ENCODE peak calls at places on chromosomes 1 and 21, in eight cellular contexts. N is H1, M is suprapubic skin, T is epithelial cell of esophagus, H is heart left ventricle, U is sigmoid colon, Z is brain microvascular endothelial cell, P is pancreas. A is an unnamed sample.

GRCh38 chr1:36924282-36924791 is 110.0 kb downstream of the GRIK3 start:
- DNase-seq in P (peak), Z (peak), N (peak), T (peak), U (peak), M (no peak), H (peak), A (no peak)

GRCh38 chr1:51551081-51551480 is 32.0 kb upstream of the EPS15 start:
- DNase-seq in P (no peak), H (no peak), T (no peak), M (no peak), U (no peak), N (no peak), Z (no peak), A (no peak)

GRCh38 chr1:206833741-206834140 is 31.7 kb upstream of the IL20 start:
- DNase-seq in U (no peak), N (peak), T (peak), M (no peak), Z (no peak), P (no peak), H (no peak), A (no peak)

GRCh38 chr1:191690931-191691330 is 467.3 kb upstream of the RGS18 start:
- DNase-seq in T (peak), M (no peak), Z (no peak), N (no peak), U (no peak), P (no peak), H (no peak), A (no peak)

GRCh38 chr1:206699626-206700025 is 14.9 kb downstream of the MAPKAPK2 start:
- DNase-seq in N (no peak), T (no peak), H (no peak), Z (no peak), P (no peak), U (peak), M (no peak), A (no peak)

GRCh38 chr1:246043556-246043955 is 463.5 kb downstream of the SMYD3 start:
- DNase-seq in H (no peak), U (no peak), T (peak), N (no peak), Z (no peak), M (no peak), P (no peak), A (no peak)

GRCh38 chr1:19468397-19468956 is 16.9 kb downstream of the CAPZB start:
- DNase-seq in P (no peak), H (peak), M (no peak), Z (no peak), U (no peak), T (peak), N (no peak), A (no peak)

GRCh38 chr1:151852733-151853132 is 779 bp downstream of the THEM5 start:
- DNase-seq in M (no peak), P (no peak), N (no peak), Z (no peak), T (no peak), U (no peak), H (no peak), A (no peak)

GRCh38 chr1:76289692-76290091 is 215.1 kb downstream of the ST6GALNAC3 start:
- DNase-seq in U (no peak), P (no peak), N (no peak), H (no peak), Z (no peak), T (no peak), M (no peak), A (no peak)

GRCh38 chr1:28582248-28582615 is 9.8 kb upstream of the RAB42 start:
- DNase-seq in M (no peak), Z (peak), T (peak), H (no peak), N (no peak), U (no peak), P (no peak), A (no peak)

GRCh38 chr1:3068400-3069361 is at the start of gene PRDM16:
- DNase-seq in Z (peak), P (peak), T (peak), U (peak), N (peak), H (peak), M (peak), A (no peak)

GRCh38 chr1:2962541-2962940 is 58.7 kb upstream of the ACTRT2 start:
- DNase-seq in N (no peak), M (peak), Z (no peak), P (peak), U (peak), T (no peak), H (no peak), A (no peak)

GRCh38 chr1:56626546-56626945 is 18.6 kb upstream of the PRKAA2 start:
- DNase-seq in N (no peak), H (no peak), Z (no peak), P (no peak), M (no peak), T (no peak), U (no peak), A (peak)

DNA sequence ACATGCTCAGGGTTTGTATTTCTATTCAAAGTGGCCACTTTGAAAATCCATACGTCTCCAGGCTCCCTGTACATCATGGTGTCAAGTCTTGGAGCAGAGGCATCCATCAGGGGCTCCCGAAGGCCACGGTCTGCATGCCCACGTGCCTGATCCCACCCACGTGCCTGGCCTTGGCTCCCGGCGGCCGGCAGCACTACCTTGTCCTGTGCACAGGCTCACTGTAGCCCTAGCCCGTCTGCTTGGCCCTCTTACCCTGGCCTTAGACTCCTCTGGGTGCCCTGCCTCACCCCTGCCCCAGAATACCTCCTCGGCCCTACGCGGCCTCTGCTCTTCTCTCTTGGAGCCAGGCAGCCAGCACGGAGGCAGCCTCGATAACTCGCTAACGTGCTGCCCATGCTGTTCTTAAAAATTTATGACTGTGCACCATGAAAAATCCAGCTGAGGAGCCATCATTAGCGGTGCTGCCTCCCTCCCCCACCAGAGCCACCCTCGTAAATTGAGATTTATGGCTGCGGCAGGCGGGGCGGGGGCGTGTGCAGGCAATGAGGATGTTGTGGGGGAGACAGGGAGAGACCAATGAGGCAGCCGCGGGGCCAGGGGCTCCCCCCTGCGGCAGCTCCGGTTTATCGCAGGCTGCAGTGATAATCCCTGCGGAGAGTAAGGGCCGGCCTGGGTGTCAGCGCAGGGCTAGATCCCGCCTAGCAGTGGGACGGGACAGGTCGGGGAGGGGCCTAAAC is 24.6 kb downstream of the DMAP1 start:
- DNase-seq in M (no peak), T (no peak), P (peak), U (peak), N (peak), Z (peak), H (no peak), A (no peak)
- TF ChIP-seq CTCF in M (no peak), T (peak), P (no peak), U (peak), N (peak), Z (peak), H (no peak), A (peak)

GRCh38 chr1:107942829-107943228 is 22.2 kb downstream of the VAV3 start:
- DNase-seq in Z (no peak), N (no peak), P (no peak), U (no peak), M (no peak), H (no peak), T (no peak), A (no peak)
- H3K4me3 ChIP-seq in Z (no peak), N (no peak), P (no peak), U (no peak), M (no peak), H (no peak), T (no peak), A (no peak)

GRCh38 chr21:23155281-23155680 is 2157.1 kb downstream of the NCAM2 start:
- DNase-seq in N (no peak), U (no peak), M (no peak), H (no peak), T (no peak), Z (no peak), P (no peak), A (no peak)

GRCh38 chr21:23162213-23162946 is 2164.2 kb downstream of the NCAM2 start:
- DNase-seq in Z (no peak), M (no peak), P (no peak), T (peak), N (no peak), H (no peak), U (no peak), A (no peak)

GRCh38 chr21:23160914-23161313 is 2162.7 kb downstream of the NCAM2 start:
- DNase-seq in U (no peak), N (no peak), H (no peak), Z (no peak), T (no peak), M (no peak), P (no peak), A (no peak)
- TF ChIP-seq CTCF in U (no peak), N (no peak), H (no peak), Z (no peak), T (no peak), M (no peak), P (no peak), A (no peak)

GRCh38 chr1:60866884-60867648 is 215.3 kb upstream of the NFIA start:
- DNase-seq in N (no peak), U (no peak), P (no peak), M (no peak), Z (no peak), T (peak), H (no peak), A (no peak)
- H3K4me3 ChIP-seq in N (no peak), U (no peak), P (no peak), M (no peak), Z (no peak), T (no peak), H (peak), A (no peak)

GRCh38 chr1:41380195-41380594 is 19.0 kb downstream of the FOXO6 start:
- DNase-seq in M (no peak), N (no peak), T (no peak), P (no peak), U (peak), Z (no peak), H (no peak), A (no peak)

GRCh38 chr1:41381691-41382530 is 20.7 kb downstream of the FOXO6 start:
- DNase-seq in M (no peak), T (peak), P (peak), N (no peak), Z (no peak), H (no peak), U (peak), A (no peak)

GRCh38 chr1:41382531-41383090 is 21.4 kb downstream of the FOXO6 start:
- DNase-seq in P (peak), T (no peak), Z (no peak), U (peak), H (peak), N (no peak), M (no peak), A (no peak)

GRCh38 chr1:41379741-41380130 is 18.5 kb downstream of the FOXO6 start:
- DNase-seq in Z (no peak), H (no peak), P (no peak), N (no peak), T (no peak), M (no peak), U (peak), A (no peak)

GRCh38 chr1:41380979-41381690 is 19.9 kb downstream of the FOXO6 start:
- DNase-seq in U (peak), N (no peak), H (peak), T (no peak), P (peak), M (no peak), Z (no peak), A (no peak)
- TF ChIP-seq CTCF in U (no peak), N (no peak), H (no peak), T (no peak), P (no peak), M (no peak), Z (no peak), A (no peak)

GRCh38 chr1:201377611-201378092 is at the start of gene TNNT2:
- DNase-seq in H (peak), U (no peak), Z (no peak), M (no peak), T (no peak), P (no peak), N (no peak), A (no peak)
- H3K4me3 ChIP-seq in H (peak), U (no peak), Z (no peak), M (no peak), T (no peak), P (no peak), N (peak), A (no peak)

GRCh38 chr1:171984262-171984661 is 143.0 kb downstream of the DNM3 start:
- DNase-seq in Z (no peak), U (no peak), N (no peak), P (peak), T (no peak), M (no peak), H (peak), A (no peak)

GRCh38 chr1:171983584-171983983 is 142.3 kb downstream of the DNM3 start:
- DNase-seq in U (no peak), N (no peak), Z (no peak), T (peak), H (no peak), M (no peak), P (no peak), A (no peak)

GRCh38 chr1:171984850-171985485 is 143.7 kb downstream of the DNM3 start:
- DNase-seq in Z (no peak), M (no peak), N (no peak), P (no peak), H (no peak), T (peak), U (no peak), A (no peak)

GRCh38 chr1:171988243-171988642 is 146.9 kb downstream of the DNM3 start:
- DNase-seq in N (no peak), P (no peak), U (no peak), Z (no peak), H (no peak), M (no peak), T (no peak), A (no peak)

DNA sequence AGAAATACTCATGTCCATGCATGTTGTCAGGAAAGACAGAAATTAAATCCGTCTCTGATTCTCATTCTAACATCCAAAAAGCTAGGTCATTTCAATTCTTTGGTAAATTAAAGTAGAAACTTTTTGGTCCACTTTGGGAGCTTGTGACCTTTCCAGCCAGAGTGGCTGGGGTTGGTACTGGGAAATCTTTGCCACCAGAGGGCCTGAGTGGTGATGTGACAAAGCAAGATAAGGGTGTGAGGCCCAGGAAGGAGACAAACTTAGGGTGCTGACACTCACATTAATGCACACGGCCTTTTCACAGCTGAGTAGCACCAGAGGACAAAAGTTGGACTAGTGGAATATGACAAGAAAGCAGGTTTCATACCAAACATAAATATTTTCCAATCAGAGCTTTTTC is 144.3 kb downstream of the DNM3 start:
- DNase-seq in H (no peak), T (peak), U (no peak), Z (no peak), P (no peak), M (no peak), N (no peak), A (no peak)
- TF ChIP-seq CTCF in H (no peak), T (peak), U (no peak), Z (peak), P (no peak), M (no peak), N (peak), A (peak)

A was measured in AG04449.